ENCODE peak calls at places on chromosomes 11 and 22, in four cellular contexts. J, Y, T and G are unnamed samples.
A peak's percentile ranks its signal among the peaks of the same experiment; 100 is the strongest.

GRCh38 chr11:75100314-75100713 is 3.6 kb upstream of the OR2AT4 start:
- DNase-seq in J (no peak), Y (no peak), T (peak; percentile 10), G (no peak)

GRCh38 chr22:50471962-50472361 is 2.9 kb downstream of the SBF1 start:
- DNase-seq in J (no peak), T (no peak), Y (no peak), G (no peak)

GRCh38 chr11:134634897-134635831 is 223.1 kb upstream of the B3GAT1 start:
- DNase-seq in J (no peak), T (no peak), Y (no peak), G (no peak)

GRCh38 chr22:35367331-35367886 is 13.5 kb upstream of the HMOX1 start:
- DNase-seq in J (no peak), T (no peak), Y (no peak), G (peak; percentile 59)

GRCh38 chr22:30733081-30733680 is 38.5 kb downstream of the OSBP2 start:
- DNase-seq in Y (no peak), J (no peak), T (peak; percentile 20), G (no peak)

GRCh38 chr11:122491486-122491885 is 164.0 kb upstream of the UBASH3B start:
- DNase-seq in T (peak; percentile 48), J (no peak), Y (no peak), G (no peak)

GRCh38 chr11:79402912-79403311 is 37.9 kb downstream of the TENM4 start:
- DNase-seq in J (no peak), Y (no peak), T (no peak), G (no peak)

GRCh38 chr11:102580185-102580951 is 44.8 kb downstream of the MMP20 start:
- DNase-seq in T (no peak), J (no peak), Y (no peak), G (no peak)

GRCh38 chr22:37088108-37088605 is 21.4 kb downstream of the TMPRSS6 start:
- DNase-seq in Y (no peak), T (no peak), J (no peak), G (no peak)

GRCh38 chr11:82174610-82175009 is 559.1 kb downstream of the FAM181B start:
- DNase-seq in T (no peak), J (no peak), Y (no peak), G (no peak)

GRCh38 chr11:70477607-70478006 is 79.3 kb downstream of the CTTN start:
- DNase-seq in Y (no peak), T (no peak), J (no peak), G (no peak)

GRCh38 chr11:86243377-86243776 is 1.2 kb upstream of the EED start:
- DNase-seq in T (no peak), J (no peak), Y (no peak), G (no peak)

GRCh38 chr11:124807660-124808270 is 7.6 kb upstream of the MSANTD2 start:
- DNase-seq in J (no peak), Y (no peak), T (no peak), G (no peak)

GRCh38 chr11:32109596-32109995 is 18.7 kb downstream of the RCN1 start:
- DNase-seq in T (no peak), J (no peak), Y (no peak), G (no peak)

GRCh38 chr22:30452861-30453260 is 19.0 kb downstream of the SEC14L3 start:
- DNase-seq in J (no peak), Y (no peak), T (no peak), G (no peak)

GRCh38 chr11:134915212-134915611 is 503.2 kb upstream of the B3GAT1 start:
- DNase-seq in T (no peak), Y (no peak), J (no peak), G (no peak)

GRCh38 chr22:49930596-49931412 is 12.4 kb downstream of the CRELD2 start:
- DNase-seq in Y (peak; percentile 56), T (no peak), J (no peak), G (peak; percentile 92)

GRCh38 chr22:19806213-19807160 is 45.9 kb downstream of the TBX1 start:
- DNase-seq in Y (no peak), T (no peak), J (no peak), G (peak; percentile 81)

GRCh38 chr11:70696564-70696963 is 298.2 kb downstream of the CTTN start:
- DNase-seq in Y (no peak), J (no peak), T (no peak), G (no peak)

GRCh38 chr11:47991266-47991830 is 11.0 kb downstream of the PTPRJ start:
- DNase-seq in J (no peak), T (no peak), Y (peak; percentile 56), G (peak; percentile 84)

GRCh38 chr11:80980221-80980620 is 1539.4 kb upstream of the TENM4 start:
- DNase-seq in T (peak; percentile 1), J (no peak), Y (no peak), G (no peak)

GRCh38 chr11:45209904-45210699 is 63.7 kb downstream of the PRDM11 start:
- DNase-seq in T (no peak), Y (peak; percentile 72), J (no peak), G (peak; percentile 69)

GRCh38 chr22:22687638-22688500 is 43.5 kb downstream of the GGTLC2 start:
- DNase-seq in J (no peak), T (peak; percentile 38), Y (peak; percentile 44), G (no peak)

GRCh38 chr22:19376971-19377370 is 54.6 kb downstream of the HIRA start:
- DNase-seq in T (no peak), Y (no peak), J (no peak), G (no peak)

GRCh38 chr22:39650996-39651782 is 80.6 kb downstream of the CACNA1I start:
- DNase-seq in T (no peak), J (no peak), Y (no peak), G (no peak)

GRCh38 chr11:47688101-47688500 is 27.1 kb downstream of the AGBL2 start:
- DNase-seq in Y (no peak), J (no peak), T (no peak), G (no peak)

GRCh38 chr11:35751664-35752061 is 89.1 kb downstream of the TRIM44 start:
- DNase-seq in J (no peak), T (no peak), Y (no peak), G (no peak)

GRCh38 chr11:68012843-68013610 is 2.9 kb downstream of the ALDH3B1 start:
- DNase-seq in J (no peak), Y (no peak), T (peak; percentile 90), G (peak; percentile 91)

GRCh38 chr11:123560001-123560400 is 94.4 kb downstream of the SCN3B start:
- DNase-seq in J (no peak), Y (no peak), T (peak; percentile 41), G (no peak)

GRCh38 chr11:8192016-8192895 is 23.4 kb upstream of the RIC3 start:
- DNase-seq in J (no peak), Y (peak; percentile 87), T (peak; percentile 32), G (peak; percentile 61)

GRCh38 chr11:95655544-95655943 is 134.0 kb downstream of the FAM76B start:
- DNase-seq in T (no peak), J (no peak), Y (no peak), G (no peak)

GRCh38 chr11:47478651-47479329 is 29.9 kb upstream of the RAPSN start:
- DNase-seq in Y (no peak), J (no peak), T (no peak), G (no peak)

GRCh38 chr11:73493838-73494598 is 103.9 kb downstream of the FAM168A start:
- DNase-seq in J (no peak), Y (peak; percentile 73), T (peak; percentile 27), G (no peak)

GRCh38 chr11:46367244-46367915 is 14.1 kb upstream of the MDK start:
- DNase-seq in J (peak; percentile 54), Y (peak; percentile 82), T (no peak), G (peak; percentile 94)

GRCh38 chr11:972812-973211 is 47.1 kb downstream of the AP2A2 start:
- DNase-seq in Y (no peak), J (no peak), T (no peak), G (no peak)
- H3K27ac ChIP-seq in Y (no peak overlapping the region), J (no peak overlapping the region), T (no peak overlapping the region), G (no peak overlapping the region)

GRCh38 chr11:33689089-33689488 is 11.5 kb downstream of the C11orf91 start:
- DNase-seq in T (no peak), Y (no peak), J (no peak), G (no peak)
- H3K27ac ChIP-seq in T (no peak overlapping the region), Y (no peak overlapping the region), J (no peak overlapping the region), G (peak overlapping the region; percentile 89)

DNA sequence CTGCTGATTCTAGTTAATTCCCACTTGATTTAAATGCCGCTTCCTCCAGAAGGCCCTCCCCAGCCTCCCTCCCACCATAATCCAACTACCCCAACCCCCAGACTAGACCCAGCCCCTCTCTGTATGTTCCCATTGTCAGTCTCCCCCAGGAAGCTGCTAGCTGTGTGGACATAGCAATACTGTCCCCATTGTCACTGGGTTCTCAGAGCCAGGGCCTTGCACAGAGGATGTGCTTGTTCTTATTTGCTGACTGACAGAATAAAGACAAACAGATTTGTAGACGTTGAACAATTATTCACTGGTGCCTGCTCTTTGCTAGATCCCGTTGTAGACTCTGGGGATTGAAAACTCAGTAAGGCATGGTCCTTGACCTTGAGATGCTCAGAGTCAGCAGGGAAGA is 45.7 kb upstream of the NAV2 start:
- DNase-seq in Y (no peak), J (no peak), T (no peak), G (no peak)
- H3K27ac ChIP-seq in Y (no peak overlapping the region), J (no peak overlapping the region), T (no peak overlapping the region), G (no peak overlapping the region)

GRCh38 chr11:12158926-12159325 is 48.5 kb downstream of the MICAL2 start:
- DNase-seq in Y (no peak), J (no peak), T (no peak), G (no peak)

GRCh38 chr11:12161137-12161536 is 50.7 kb downstream of the MICAL2 start:
- DNase-seq in Y (no peak), J (no peak), T (no peak), G (no peak)

GRCh38 chr11:12160231-12160630 is 49.8 kb downstream of the MICAL2 start:
- DNase-seq in T (no peak), Y (no peak), J (no peak), G (peak; percentile 30)

GRCh38 chr11:12160680-12161079 is 50.3 kb downstream of the MICAL2 start:
- DNase-seq in T (no peak), J (no peak), Y (no peak), G (peak; percentile 34)

GRCh38 chr11:12159351-12160099 is 49.1 kb downstream of the MICAL2 start:
- DNase-seq in J (no peak), T (peak; percentile 88), Y (no peak), G (peak; percentile 66)
- H3K27ac ChIP-seq in J (no peak overlapping the region), T (peak overlapping the region; percentile 80), Y (no peak overlapping the region), G (peak overlapping the region; percentile 66)

GRCh38 chr11:120511804-120512726 is 517 bp downstream of the GRIK4 start:
- DNase-seq in T (no peak), Y (no peak), J (no peak), G (no peak)
- H3K27ac ChIP-seq in T (no peak overlapping the region), Y (no peak overlapping the region), J (no peak overlapping the region), G (peak overlapping the region; percentile 48)

GRCh38 chr11:6321356-6321755 is 1.1 kb upstream of the CAVIN3 start:
- DNase-seq in T (no peak), J (no peak), Y (no peak), G (no peak)
- H3K27ac ChIP-seq in T (peak overlapping the region; percentile 100), J (no peak overlapping the region), Y (no peak overlapping the region), G (peak overlapping the region; percentile 97)